ENCODE peak calls at places on chromosomes 4 and X, in five cellular contexts. M is mesenchymal stem cell, X is IMR-90, H is trophoblast cell, D is H1. J is an unnamed sample.

GRCh38 chr4:41535911-41536361 is 2.0 kb upstream of the LIMCH1 start:
- DNase-seq in D (no peak), M (no peak), H (no peak), X (no peak), J (no peak)

GRCh38 chr4:70225824-70226223 is at the start of gene FDCSP:
- DNase-seq in M (no peak), X (no peak), D (no peak), H (no peak), J (no peak)

GRCh38 chrX:149829751-149830191 is 48.0 kb downstream of the MAGEA9 start:
- DNase-seq in H (no peak), M (peak; percentile 44), X (peak; percentile 24), D (no peak), J (peak; percentile 4)

GRCh38 chr4:161555689-161556660 is 607.8 kb downstream of the FSTL5 start:
- DNase-seq in M (peak; percentile 82), X (peak; percentile 68), D (no peak), H (peak; percentile 1), J (no peak)

GRCh38 chrX:70434914-70435586 is 9.6 kb upstream of the DLG3 start:
- DNase-seq in D (no peak), M (peak; percentile 75), H (no peak), X (peak; percentile 48), J (no peak)

GRCh38 chrX:152987801-152988200 is 6.1 kb downstream of the PNMA5 start:
- DNase-seq in X (no peak), M (no peak), H (no peak), D (no peak), J (no peak)

GRCh38 chrX:151225843-151226242 is 49.5 kb downstream of the GPR50 start:
- DNase-seq in D (no peak), H (no peak), X (no peak), M (no peak), J (no peak)

GRCh38 chrX:116413273-116413672 is 23.1 kb upstream of the SLC6A14 start:
- DNase-seq in X (no peak), H (no peak), D (no peak), M (no peak), J (no peak)

GRCh38 chrX:105098201-105098600 is 122.3 kb downstream of the TEX13A start:
- DNase-seq in M (no peak), D (no peak), X (no peak), H (peak; percentile 37), J (no peak)

GRCh38 chrX:102697506-102697905 is 14.7 kb upstream of the GPRASP2 start:
- DNase-seq in H (no peak), M (no peak), X (peak; percentile 52), D (no peak), J (no peak)

GRCh38 chr4:21347142-21347541 is 601.4 kb downstream of the KCNIP4 start:
- DNase-seq in X (no peak), D (no peak), H (no peak), M (no peak), J (no peak)

GRCh38 chrX:116409224-116409623 is 27.2 kb upstream of the SLC6A14 start:
- DNase-seq in X (no peak), D (no peak), H (no peak), M (no peak), J (no peak)

GRCh38 chr4:182730791-182731190 is 186.4 kb downstream of the DCTD start:
- DNase-seq in D (no peak), M (no peak), X (no peak), H (no peak), J (no peak)

GRCh38 chr4:38279650-38280322 is 319.6 kb downstream of the PTTG2 start:
- DNase-seq in D (no peak), H (no peak), M (no peak), X (no peak), J (no peak)

GRCh38 chr4:90099795-90100194 is 27.4 kb upstream of the CCSER1 start:
- DNase-seq in H (peak; percentile 89), D (no peak), M (no peak), X (no peak), J (no peak)

GRCh38 chr4:120672558-120673147 is 249.9 kb downstream of the PRDM5 start:
- DNase-seq in X (no peak), D (no peak), M (peak; percentile 37), H (no peak), J (no peak)

GRCh38 chr4:102246416-102246815 is 98.9 kb downstream of the SLC39A8 start:
- DNase-seq in D (no peak), H (peak; percentile 85), M (no peak), X (no peak), J (no peak)

GRCh38 chrX:67893931-67894330 is 350.1 kb downstream of the AR start:
- DNase-seq in M (peak; percentile 0), X (peak; percentile 3), D (no peak), H (no peak), J (no peak)

GRCh38 chrX:73214366-73215094 is at the start of gene NAP1L2:
- DNase-seq in D (peak; percentile 5), H (no peak), M (no peak), X (no peak), J (peak; percentile 18)

GRCh38 chr4:184283659-184284335 is 66.1 kb upstream of the ENPP6 start:
- DNase-seq in H (no peak), M (no peak), X (no peak), D (no peak), J (no peak)

GRCh38 chr4:75107703-75108612 is 175.0 kb downstream of the PARM1 start:
- DNase-seq in M (peak; percentile 29), X (no peak), H (no peak), D (no peak), J (no peak)

GRCh38 chr4:128636906-128637305 is 172.6 kb upstream of the JADE1 start:
- DNase-seq in M (no peak), H (no peak), X (no peak), D (no peak), J (no peak)

GRCh38 chrX:24513416-24513815 is 48.3 kb downstream of the PDK3 start:
- DNase-seq in H (no peak), D (no peak), X (no peak), M (no peak), J (no peak)

GRCh38 chrX:39869846-39870601 is 227.7 kb downstream of the BCOR start:
- DNase-seq in D (no peak), H (no peak), M (no peak), X (peak; percentile 63), J (no peak)

GRCh38 chr4:52925531-52925968 is 63.4 kb downstream of the RASL11B start:
- DNase-seq in X (no peak), D (no peak), H (no peak), M (peak; percentile 16), J (no peak)

GRCh38 chrX:125203737-125204578 is 115.7 kb upstream of the TEX13C start:
- DNase-seq in H (no peak), M (peak; percentile 41), D (no peak), X (no peak), J (no peak)

GRCh38 chrX:139739138-139739537 is 31.2 kb upstream of the MCF2 start:
- DNase-seq in D (no peak), M (peak; percentile 55), X (peak; percentile 49), H (no peak), J (no peak)

GRCh38 chr4:8228319-8229250 is 29.5 kb downstream of the SH3TC1 start:
- DNase-seq in M (peak; percentile 79), H (peak; percentile 6), X (peak; percentile 86), D (no peak), J (no peak)
- H3K4me3 ChIP-seq in M (no peak overlapping the region), H (no peak overlapping the region), X (no peak overlapping the region), D (no peak overlapping the region), J (no peak overlapping the region)

GRCh38 chr4:153295131-153295755 is 49.2 kb upstream of the MND1 start:
- DNase-seq in D (no peak), X (no peak), H (peak; percentile 52), M (no peak), J (no peak)
- H3K36me3 ChIP-seq in D (peaks cover 12% of the 10 kb centered on the region), X (peaks cover 19% of the 10 kb centered on the region), H (peaks cover 2% of the 10 kb centered on the region), M (peaks cover 21% of the 10 kb centered on the region), J (peaks cover 100% of the 10 kb centered on the region)

DNA sequence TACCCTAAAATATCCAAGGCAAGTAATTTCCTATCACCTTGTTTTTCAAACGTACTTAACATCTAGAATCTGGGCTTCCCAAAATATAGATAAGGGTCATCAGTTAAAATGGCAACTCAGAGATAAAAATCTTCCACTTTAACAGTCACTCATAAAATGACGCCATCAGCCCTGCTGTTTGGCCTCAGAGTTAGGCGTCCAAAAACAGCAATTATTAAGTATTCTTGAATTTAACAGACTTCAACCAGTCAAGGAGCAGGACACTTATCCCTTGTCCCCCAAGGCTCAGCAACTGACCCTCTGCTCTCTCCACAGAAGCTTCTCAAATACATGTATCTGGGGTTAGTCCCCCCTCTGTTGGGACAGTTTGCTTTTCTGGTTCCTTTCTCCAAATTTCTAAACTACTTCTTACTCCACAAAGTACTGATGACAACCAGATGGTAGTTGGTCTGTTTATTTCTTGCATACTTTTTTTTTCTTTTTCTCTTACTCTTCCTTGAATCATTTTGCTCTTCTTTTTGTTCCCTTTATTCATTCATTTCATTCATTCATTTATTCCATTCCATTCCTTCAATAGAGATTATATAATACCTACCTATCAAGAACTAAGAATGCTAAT is 54.4 kb downstream of the SOD3 start:
- DNase-seq in H (no peak), X (peak; percentile 26), M (peak; percentile 18), D (no peak), J (no peak)
- H3K14ac ChIP-seq in H (no peak overlapping the region), X (no peak overlapping the region), M (no peak overlapping the region), D (no peak overlapping the region), J (no peak overlapping the region)

DNA sequence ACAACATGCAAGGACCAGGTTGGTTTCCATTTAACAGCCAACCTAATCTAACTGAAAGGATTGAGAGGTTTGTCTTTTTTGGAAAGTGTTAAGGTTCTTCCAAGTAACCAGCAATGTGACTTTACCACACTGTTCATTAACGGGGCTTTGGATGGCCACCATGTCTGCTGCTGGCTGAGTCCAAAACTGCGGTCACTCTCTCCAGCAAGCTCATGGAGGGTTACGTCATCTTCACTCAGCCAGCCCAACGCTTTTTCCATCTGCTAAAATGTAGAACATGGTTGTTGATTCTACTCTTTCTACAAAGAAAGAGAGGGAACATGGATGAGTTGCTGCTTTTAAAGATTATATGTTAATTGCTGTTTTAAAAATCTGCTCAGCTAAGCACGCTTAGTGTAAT is 11.0 kb downstream of the PKD2 start:
- DNase-seq in H (no peak), M (peak; percentile 57), D (no peak), X (peak; percentile 52), J (no peak)
- H3K4me3 ChIP-seq in H (no peak overlapping the region), M (no peak overlapping the region), D (no peak overlapping the region), X (no peak overlapping the region), J (no peak overlapping the region)

GRCh38 chr4:143524211-143524610 is 10.7 kb downstream of the SMARCA5 start:
- DNase-seq in H (no peak), X (no peak), M (no peak), D (no peak), J (no peak)
- H3K36me3 ChIP-seq in H (peaks cover 14% of the 10 kb centered on the region), X (peaks cover 35% of the 10 kb centered on the region), M (peaks cover 13% of the 10 kb centered on the region), D (peaks cover 21% of the 10 kb centered on the region), J (peaks cover 100% of the 10 kb centered on the region)

GRCh38 chr4:7911044-7911578 is 28.6 kb downstream of the AFAP1 start:
- DNase-seq in D (peak; percentile 54), H (peak; percentile 69), X (peak; percentile 95), M (peak; percentile 96), J (peak; percentile 45)

GRCh38 chr4:7909463-7909862 is 30.2 kb downstream of the AFAP1 start:
- DNase-seq in M (no peak), H (peak; percentile 43), X (no peak), D (no peak), J (no peak)

GRCh38 chr4:7908668-7909067 is 31.0 kb downstream of the AFAP1 start:
- DNase-seq in X (no peak), H (no peak), M (no peak), D (no peak), J (no peak)

GRCh38 chr4:7909966-7910720 is 29.5 kb downstream of the AFAP1 start:
- DNase-seq in H (peak; percentile 62), D (no peak), X (peak; percentile 65), M (peak; percentile 89), J (no peak)

GRCh38 chr4:7910721-7911015 is 29.0 kb downstream of the AFAP1 start:
- DNase-seq in X (no peak), D (no peak), M (no peak), H (no peak), J (no peak)
- H3K14ac ChIP-seq in X (peak overlapping the region; percentile 96), D (no peak overlapping the region), M (peak overlapping the region; percentile 10), H (peak overlapping the region; percentile 85), J (no peak overlapping the region)